ENCODE peak calls at places on chromosomes 13 and 19, in five cellular contexts. J is endothelial cell, S is AG04450, M is ascending aorta, B is fibroblast of lung. K is an unnamed sample.

GRCh38 chr13:49098198-49098597 is 121.9 kb upstream of the MLNR start:
- DNase-seq in J (no peak), S (peak), M (peak), B (peak), K (no peak)

GRCh38 chr19:13619203-13619632 is 112.9 kb upstream of the CACNA1A start:
- DNase-seq in J (no peak), S (no peak), M (no peak), B (peak), K (no peak)

GRCh38 chr13:110714798-110715394 is 1.4 kb downstream of the ING1 start:
- DNase-seq in J (peak), S (no peak), M (peak), B (peak), K (peak)

GRCh38 chr19:45881082-45881908 is 4.6 kb downstream of the IRF2BP1 start:
- DNase-seq in J (no peak), S (no peak), M (no peak), B (no peak), K (no peak)

GRCh38 chr13:111531505-111531904 is 211.1 kb downstream of the TEX29 start:
- DNase-seq in J (no peak), S (no peak), M (no peak), B (no peak), K (no peak)

GRCh38 chr19:15577184-15577771 is 37.7 kb upstream of the CYP4F8 start:
- DNase-seq in J (no peak), S (no peak), M (no peak), B (no peak), K (no peak)

GRCh38 chr19:51948979-51949378 is 21.7 kb downstream of the ZNF613 start:
- DNase-seq in J (no peak), S (no peak), M (no peak), B (peak), K (no peak)

GRCh38 chr13:110352735-110353134 is 45.7 kb downstream of the COL4A2 start:
- DNase-seq in J (peak), S (no peak), M (no peak), B (no peak), K (no peak)

GRCh38 chr13:29427937-29428309 is 167.6 kb downstream of the SLC7A1 start:
- DNase-seq in J (no peak), S (no peak), M (no peak), B (no peak), K (no peak)

GRCh38 chr19:18205180-18205915 is 1.5 kb upstream of the RAB3A start:
- DNase-seq in J (peak), S (peak), M (peak), B (peak), K (peak)

GRCh38 chr13:76512676-76513277 is 373.4 kb downstream of the KCTD12 start:
- DNase-seq in J (no peak), S (peak), M (no peak), B (peak), K (no peak)

GRCh38 chr19:33280351-33280921 is 21.9 kb downstream of the CEBPA start:
- DNase-seq in J (no peak), S (no peak), M (no peak), B (no peak), K (no peak)

GRCh38 chr13:27257648-27258253 is 6.4 kb downstream of the RPL21 start:
- DNase-seq in J (no peak), S (no peak), M (no peak), B (no peak), K (no peak)

GRCh38 chr19:18861917-18862316 is 30.2 kb downstream of the UPF1 start:
- DNase-seq in J (no peak), S (no peak), M (no peak), B (no peak), K (no peak)

GRCh38 chr19:39246951-39247669 is 1.5 kb downstream of the IFNL4 start:
- DNase-seq in J (peak), S (no peak), M (no peak), B (peak), K (no peak)

GRCh38 chr19:14542721-14543328 is 13.4 kb downstream of the TECR start:
- DNase-seq in J (no peak), S (no peak), M (no peak), B (peak), K (no peak)

GRCh38 chr19:48646192-48646911 is 365 bp upstream of the CA11 start:
- DNase-seq in J (peak), S (no peak), M (peak), B (peak), K (peak)

GRCh38 chr13:82636119-82636518 is 1246.2 kb downstream of the SLITRK1 start:
- DNase-seq in J (no peak), S (no peak), M (no peak), B (peak), K (no peak)

GRCh38 chr13:21823416-21823815 is 152.5 kb downstream of the FGF9 start:
- DNase-seq in J (no peak), S (no peak), M (no peak), B (no peak), K (no peak)

GRCh38 chr13:40664100-40665060 is 2.1 kb downstream of the FOXO1 start:
- DNase-seq in J (peak), S (no peak), M (peak), B (peak), K (no peak)

GRCh38 chr19:11821474-11821873 is 7.4 kb downstream of the ZNF440 start:
- DNase-seq in J (no peak), S (no peak), M (no peak), B (peak), K (no peak)

GRCh38 chr19:30853036-30853435 is 480.9 kb downstream of the ZNF536 start:
- DNase-seq in J (no peak), S (no peak), M (no peak), B (no peak), K (no peak)

GRCh38 chr13:110312669-110313031 is 5.6 kb downstream of the COL4A2 start:
- DNase-seq in J (no peak), S (no peak), M (peak), B (peak), K (no peak)

GRCh38 chr19:2816641-2817040 is 3.0 kb upstream of the ZNF554 start:
- DNase-seq in J (no peak), S (no peak), M (no peak), B (no peak), K (no peak)
- TF ChIP-seq CTCF in J (no peak), S (no peak), M (no peak), B (no peak), K (no peak)

GRCh38 chr19:42313840-42314755 is 989 bp downstream of the TMEM145 start:
- DNase-seq in J (no peak), S (no peak), M (no peak), B (no peak), K (no peak)
- TF ChIP-seq CTCF in J (no peak), S (no peak), M (no peak), B (no peak), K (no peak)

DNA sequence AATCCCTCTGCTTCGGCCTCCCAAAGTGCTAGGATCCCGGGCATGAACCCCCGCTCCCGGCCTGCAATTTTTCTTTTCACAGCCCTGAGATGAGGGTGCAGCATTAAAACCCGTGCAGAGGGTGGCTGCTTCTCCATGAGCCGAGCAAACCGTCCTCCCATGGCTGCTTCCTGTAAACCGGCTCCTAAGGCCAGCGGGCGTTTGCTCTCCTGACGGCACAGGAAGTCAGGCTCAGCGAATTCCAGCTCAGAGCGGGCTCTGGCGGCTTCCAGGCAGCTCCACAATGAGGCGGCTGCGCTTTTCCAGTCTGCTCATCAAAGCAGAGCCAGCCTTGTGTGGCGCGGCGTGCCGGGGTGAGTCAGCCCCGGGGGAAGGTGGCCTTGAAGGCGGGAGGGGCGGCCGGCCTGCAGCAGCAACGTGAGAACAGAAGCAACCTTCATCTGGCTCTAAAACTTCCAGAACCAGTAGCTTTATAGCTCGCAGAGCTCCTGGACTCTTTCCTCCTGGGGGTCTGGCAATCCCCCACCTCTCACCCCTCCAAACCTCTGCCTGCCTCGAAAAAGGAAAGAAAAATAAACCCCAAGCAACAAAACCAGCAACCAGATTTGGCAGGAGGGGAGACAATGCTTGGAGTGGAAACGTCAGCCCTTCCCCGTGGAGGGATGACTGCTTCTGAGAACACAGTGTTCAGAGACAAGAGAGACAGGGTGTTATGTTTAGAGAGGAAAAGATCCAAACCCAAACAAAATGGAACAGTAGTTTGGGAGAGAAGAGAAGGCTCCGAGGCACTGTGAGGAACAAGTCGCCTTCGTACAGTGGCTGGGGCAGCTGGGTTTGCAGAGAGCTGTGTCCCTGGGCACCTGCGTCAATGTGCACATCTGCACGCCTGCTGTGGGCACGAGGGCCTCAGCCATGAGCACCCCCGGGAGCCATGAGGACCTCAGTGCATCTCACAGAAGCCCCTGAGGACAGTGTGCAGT is 67.8 kb downstream of the GADD45B start:
- DNase-seq in J (peak), S (peak), M (peak), B (peak), K (peak)
- TF ChIP-seq CTCF in J (no peak), S (peak), M (no peak), B (no peak), K (no peak)

GRCh38 chr13:33761744-33762143 is 56.2 kb upstream of the RFC3 start:
- DNase-seq in J (no peak), S (no peak), M (no peak), B (peak), K (no peak)
- TF ChIP-seq CTCF in J (no peak), S (no peak), M (no peak), B (no peak), K (no peak)

DNA sequence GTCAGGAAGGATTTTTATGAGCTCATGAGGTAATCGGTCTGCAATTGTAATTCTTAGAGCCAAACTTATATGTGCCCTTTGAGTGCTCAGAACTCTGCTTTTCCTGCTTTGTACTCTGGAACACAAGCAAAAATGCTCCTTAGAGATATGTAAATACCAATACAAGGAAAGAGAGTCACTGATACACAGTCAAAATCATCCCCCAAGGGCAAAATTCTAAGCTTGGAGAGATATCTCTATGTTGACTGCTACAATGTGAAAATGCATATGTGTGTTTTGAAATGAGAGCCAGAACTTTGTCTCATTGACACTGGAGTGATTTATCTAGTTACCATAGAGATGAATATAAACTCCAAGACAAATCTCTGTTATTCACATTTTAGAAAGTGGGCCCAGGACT is 494.8 kb upstream of the SLITRK1 start:
- DNase-seq in J (no peak), S (no peak), M (no peak), B (no peak), K (no peak)
- TF ChIP-seq CTCF in J (no peak), S (no peak), M (no peak), B (no peak), K (no peak)

K was measured in omental fat pad.